ENCODE peak calls at places on chromosomes 7 and 10, in five cellular contexts. B, D, L, O and J are unnamed samples.

GRCh38 chr10:124010563-124011131 is 82.8 kb downstream of the CHST15 start:
- DNase-seq in B (no peak), O (no peak), D (no peak), L (no peak), J (no peak)

GRCh38 chr10:125294109-125294508 is 133.7 kb upstream of the CTBP2 start:
- DNase-seq in O (no peak), D (no peak), L (no peak), B (no peak), J (no peak)

GRCh38 chr7:75638607-75639070 is 100.1 kb downstream of the HIP1 start:
- DNase-seq in O (peak; percentile 34), B (peak; percentile 42), L (no peak), D (peak; percentile 28), J (no peak)

GRCh38 chr10:120456626-120457430 is at the start of gene PLPP4:
- DNase-seq in O (no peak), D (peak; percentile 22), B (no peak), L (no peak), J (no peak)

GRCh38 chr10:133196221-133196920 is 33.6 kb upstream of the UTF1 start:
- DNase-seq in L (no peak), B (no peak), D (no peak), O (no peak), J (no peak)

GRCh38 chr10:45444976-45445898 is 71.2 kb downstream of the ALOX5 start:
- DNase-seq in D (no peak), B (no peak), L (no peak), O (no peak), J (no peak)

GRCh38 chr10:131159771-131160170 is 151.8 kb downstream of the TCERG1L start:
- DNase-seq in B (no peak), O (no peak), L (no peak), D (no peak), J (no peak)

GRCh38 chr10:47048533-47048905 is 137.3 kb downstream of the PTPN20 start:
- DNase-seq in B (no peak), D (no peak), O (no peak), L (no peak), J (no peak)

GRCh38 chr7:74272305-74273038 is 16.7 kb upstream of the CLIP2 start:
- DNase-seq in L (peak; percentile 91), O (peak; percentile 64), D (peak; percentile 67), B (peak; percentile 53), J (peak; percentile 77)

GRCh38 chr10:95742529-95742884 is 13.5 kb upstream of the ENTPD1 start:
- DNase-seq in B (peak; percentile 42), O (peak; percentile 74), D (no peak), L (no peak), J (no peak)

GRCh38 chr7:6436385-6436685 is 11.4 kb downstream of the DAGLB start:
- DNase-seq in D (no peak), L (no peak), O (no peak), B (no peak), J (no peak)

GRCh38 chr7:138735399-138735798 is 34.2 kb upstream of the SVOPL start:
- DNase-seq in O (no peak), L (no peak), B (no peak), D (no peak), J (no peak)

GRCh38 chr7:35905555-35905954 is 104.7 kb downstream of the SEPTIN7 start:
- DNase-seq in O (no peak), B (no peak), L (no peak), D (peak; percentile 50), J (no peak)

GRCh38 chr7:70571403-70571911 is 560.5 kb upstream of the GALNT17 start:
- DNase-seq in B (no peak), D (peak; percentile 70), O (peak; percentile 58), L (no peak), J (peak; percentile 38)

GRCh38 chr10:16987976-16988610 is 141.5 kb downstream of the CUBN start:
- DNase-seq in D (no peak), B (no peak), L (no peak), O (no peak), J (no peak)

GRCh38 chr7:4871056-4871680 is 9.3 kb upstream of the PAPOLB start:
- DNase-seq in D (no peak), B (no peak), L (no peak), O (no peak), J (no peak)

GRCh38 chr10:135601-136464 is 578 bp downstream of the ZMYND11 start:
- DNase-seq in L (no peak), D (peak; percentile 53), B (peak; percentile 65), O (peak; percentile 74), J (no peak)

GRCh38 chr10:97713828-97714400 is 384 bp downstream of the MARVELD1 start:
- DNase-seq in L (no peak), D (peak; percentile 81), B (peak; percentile 72), O (peak; percentile 78), J (no peak)

GRCh38 chr10:19848226-19848950 is 32.2 kb downstream of the PLXDC2 start:
- DNase-seq in D (no peak), L (no peak), O (no peak), B (no peak), J (no peak)

GRCh38 chr10:7397049-7397448 is 13.8 kb downstream of the SFMBT2 start:
- DNase-seq in B (no peak), D (no peak), O (no peak), L (no peak), J (no peak)

GRCh38 chr7:130881799-130882141 is 147.8 kb upstream of the KLF14 start:
- DNase-seq in B (no peak), O (no peak), D (no peak), L (no peak), J (no peak)

DNA sequence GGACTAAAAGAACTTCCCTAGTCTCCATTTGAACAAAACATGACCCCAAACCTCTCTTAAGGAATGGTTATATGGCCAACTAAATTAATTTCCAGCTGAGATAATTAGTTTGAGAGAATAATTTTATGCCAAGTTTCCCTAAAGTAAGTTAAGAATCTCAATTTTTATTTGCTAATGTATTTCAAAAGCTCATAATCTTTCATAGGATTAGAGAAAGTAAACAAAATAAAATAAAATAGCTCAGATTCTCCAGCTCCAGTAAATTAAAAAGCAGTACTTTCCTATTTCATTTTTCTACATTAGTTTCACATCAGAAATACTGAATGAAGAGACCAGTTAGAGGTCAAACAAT is 44.4 kb downstream of the ENO4 start:
- DNase-seq in L (no peak), B (no peak), O (no peak), D (no peak), J (no peak)
- H3K4me3 ChIP-seq in L (no peak overlapping the region), B (no peak overlapping the region), O (no peak overlapping the region), D (no peak overlapping the region), J (no peak overlapping the region)

DNA sequence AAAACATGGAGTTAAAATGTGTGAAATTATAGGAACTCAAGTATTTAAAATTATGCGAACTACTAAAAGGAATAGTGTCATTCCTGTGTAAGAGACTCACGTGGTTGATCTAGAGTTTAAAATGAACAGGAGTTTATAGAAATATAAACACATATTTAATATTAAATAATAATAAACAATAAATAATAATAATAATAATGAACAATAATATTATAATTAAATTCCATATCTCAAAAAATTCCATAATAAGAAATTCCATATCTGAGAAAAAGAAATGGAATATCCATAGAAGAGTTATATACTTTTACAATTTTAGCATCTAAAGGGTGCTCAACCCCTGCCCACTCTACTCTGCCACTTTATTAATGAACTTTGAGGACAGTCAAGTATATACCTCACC is 429.6 kb downstream of the TNS3 start:
- DNase-seq in B (no peak), O (no peak), L (no peak), D (no peak), J (no peak)
- H3K4me3 ChIP-seq in B (no peak overlapping the region), O (no peak overlapping the region), L (no peak overlapping the region), D (no peak overlapping the region), J (no peak overlapping the region)

DNA sequence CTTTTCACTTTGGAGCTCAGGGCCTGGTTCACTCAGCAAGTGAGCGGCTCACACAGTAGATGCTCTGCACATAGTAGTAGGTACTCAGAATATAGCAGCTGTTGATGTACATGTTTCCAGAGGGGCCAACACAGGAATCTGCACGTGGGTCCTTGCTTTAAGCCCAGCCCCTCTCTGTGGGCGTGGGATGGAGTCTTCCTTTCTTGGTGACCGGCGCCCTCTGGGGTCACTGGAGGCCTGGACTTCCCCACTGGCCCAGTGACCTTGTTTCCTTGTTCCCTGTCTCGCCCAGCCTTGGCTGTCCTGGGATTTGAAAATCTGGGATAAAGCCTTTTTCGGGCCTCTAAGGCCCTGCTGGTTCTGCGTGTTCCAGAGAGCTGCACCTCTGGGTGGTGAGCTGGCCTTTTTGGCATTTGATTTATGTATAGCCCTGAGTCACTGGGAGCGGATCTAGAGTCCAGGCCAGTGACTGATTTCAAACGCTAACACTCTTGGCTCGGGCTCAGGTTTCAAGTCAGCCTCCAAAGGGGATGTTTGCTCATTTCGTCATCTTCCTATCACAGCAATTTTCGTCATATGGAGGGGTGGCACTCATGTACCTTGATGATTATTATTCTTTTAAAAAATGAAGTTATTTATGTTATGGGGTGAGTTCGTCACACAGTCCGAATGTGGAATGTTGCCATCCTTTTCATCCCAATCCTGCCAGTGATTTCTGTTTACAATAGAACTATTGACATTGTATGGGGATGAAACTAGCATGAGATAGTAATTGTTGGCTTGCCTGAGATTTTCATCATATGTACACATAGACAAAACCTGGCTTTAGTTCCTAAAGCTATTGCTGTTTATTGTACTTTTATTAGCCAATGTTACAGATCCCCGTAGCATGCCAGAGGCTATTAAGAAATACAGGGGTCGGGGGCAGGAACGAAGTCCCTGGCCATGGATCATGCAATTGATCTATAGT is 65.5 kb downstream of the CUX1 start:
- DNase-seq in L (peak; percentile 98), D (peak; percentile 99), O (peak; percentile 76), B (peak; percentile 98), J (peak; percentile 99)
- H3K4me3 ChIP-seq in L (peak overlapping the region; percentile 25), D (peak overlapping the region; percentile 28), O (no peak overlapping the region), B (no peak overlapping the region), J (peak overlapping the region; percentile 27)

DNA sequence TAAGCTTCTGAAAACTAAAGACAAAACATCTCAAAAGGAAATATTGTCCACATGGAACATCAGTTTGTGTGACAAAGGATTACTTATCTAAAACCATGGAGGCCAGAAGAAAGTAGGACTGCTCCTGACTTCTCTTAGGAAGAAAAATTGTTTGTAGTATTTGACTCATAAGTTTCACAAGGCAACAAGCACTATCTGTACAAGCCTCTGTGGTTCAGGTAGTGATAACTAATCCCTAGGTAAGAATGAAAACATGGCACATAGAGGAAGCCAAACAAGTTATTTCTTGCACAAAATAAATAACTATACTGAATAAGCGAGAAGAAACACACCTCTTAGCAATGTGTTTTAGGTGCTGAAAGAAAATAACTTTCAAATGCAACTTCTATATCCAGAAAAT is 30.3 kb downstream of the TFPI2 start:
- DNase-seq in D (peak; percentile 88), O (no peak), B (no peak), L (no peak), J (no peak)
- H3K4me3 ChIP-seq in D (no peak overlapping the region), O (no peak overlapping the region), B (no peak overlapping the region), L (no peak overlapping the region), J (no peak overlapping the region)